ENCODE peak calls at places on chromosomes 2 and 18, in six cellular contexts. One of them, this sample, is unnamed.
A peak's percentile ranks its signal among the peaks of the same experiment; 100 is the strongest.

GRCh38 chr2:143026411-143027054 is 102.7 kb upstream of the ARHGAP15 start:
- DNase-seq in lung: no peak
- DNase-seq in WTC11: peak; percentile 38
- DNase-seq in neural progenitor cell: peak; percentile 62
- DNase-seq in transverse colon: no peak
- DNase-seq in AG04449: no peak
- DNase-seq in this sample: no peak

GRCh38 chr2:200454839-200455801 is 54.7 kb downstream of the KCTD18 start:
- DNase-seq in transverse colon: no peak
- DNase-seq in AG04449: no peak
- DNase-seq in WTC11: no peak
- DNase-seq in lung: no peak
- DNase-seq in neural progenitor cell: no peak
- DNase-seq in this sample: no peak

GRCh38 chr2:157196956-157197355 is 60.5 kb upstream of the GALNT5 start:
- DNase-seq in lung: no peak
- DNase-seq in neural progenitor cell: no peak
- DNase-seq in transverse colon: no peak
- DNase-seq in WTC11: no peak
- DNase-seq in AG04449: no peak
- DNase-seq in this sample: no peak

GRCh38 chr18:70135604-70136003 is 69.9 kb downstream of the RTTN start:
- DNase-seq in lung: no peak
- DNase-seq in AG04449: no peak
- DNase-seq in transverse colon: no peak
- DNase-seq in WTC11: no peak
- DNase-seq in neural progenitor cell: no peak
- DNase-seq in this sample: no peak

GRCh38 chr2:43594875-43595274 is 963 bp downstream of the THADA start:
- DNase-seq in transverse colon: no peak
- DNase-seq in neural progenitor cell: no peak
- DNase-seq in lung: no peak
- DNase-seq in WTC11: no peak
- DNase-seq in AG04449: no peak
- DNase-seq in this sample: no peak

GRCh38 chr2:109091526-109091925 is 37.5 kb upstream of the SH3RF3 start:
- DNase-seq in lung: no peak
- DNase-seq in AG04449: no peak
- DNase-seq in WTC11: no peak
- DNase-seq in transverse colon: no peak
- DNase-seq in neural progenitor cell: no peak
- DNase-seq in this sample: no peak

GRCh38 chr2:235046561-235046960 is 94.7 kb downstream of the SH3BP4 start:
- DNase-seq in AG04449: no peak
- DNase-seq in WTC11: no peak
- DNase-seq in neural progenitor cell: no peak
- DNase-seq in transverse colon: no peak
- DNase-seq in lung: no peak
- DNase-seq in this sample: no peak

GRCh38 chr2:189594305-189594704 is 13.7 kb upstream of the SLC40A1 start:
- DNase-seq in WTC11: no peak
- DNase-seq in neural progenitor cell: no peak
- DNase-seq in lung: no peak
- DNase-seq in AG04449: no peak
- DNase-seq in transverse colon: no peak
- DNase-seq in this sample: no peak

GRCh38 chr18:37270046-37270665 is 295.4 kb downstream of the CELF4 start:
- DNase-seq in transverse colon: no peak
- DNase-seq in neural progenitor cell: peak; percentile 91
- DNase-seq in WTC11: peak; percentile 64
- DNase-seq in lung: peak; percentile 36
- DNase-seq in AG04449: no peak
- DNase-seq in this sample: peak; percentile 67

GRCh38 chr2:19900536-19901200 is 1.1 kb downstream of the TTC32 start:
- DNase-seq in neural progenitor cell: peak; percentile 13
- DNase-seq in WTC11: no peak
- DNase-seq in lung: no peak
- DNase-seq in AG04449: no peak
- DNase-seq in transverse colon: no peak
- DNase-seq in this sample: no peak

GRCh38 chr2:79717364-79718007 is 204.6 kb downstream of the CTNNA2 start:
- DNase-seq in WTC11: peak; percentile 16
- DNase-seq in neural progenitor cell: peak; percentile 10
- DNase-seq in transverse colon: no peak
- DNase-seq in AG04449: peak; percentile 77
- DNase-seq in lung: no peak
- DNase-seq in this sample: no peak

GRCh38 chr2:186780701-186781316 is 68.2 kb downstream of the ZSWIM2 start:
- DNase-seq in WTC11: peak; percentile 42
- DNase-seq in AG04449: no peak
- DNase-seq in lung: no peak
- DNase-seq in neural progenitor cell: peak; percentile 70
- DNase-seq in transverse colon: no peak
- DNase-seq in this sample: no peak

GRCh38 chr2:42138163-42139016 is 30.8 kb upstream of the EML4 start:
- DNase-seq in neural progenitor cell: no peak
- DNase-seq in WTC11: no peak
- DNase-seq in transverse colon: no peak
- DNase-seq in AG04449: peak; percentile 98
- DNase-seq in lung: peak; percentile 77
- DNase-seq in this sample: peak; percentile 80

GRCh38 chr2:36277146-36277808 is 78.3 kb upstream of the CRIM1 start:
- DNase-seq in lung: no peak
- DNase-seq in neural progenitor cell: no peak
- DNase-seq in transverse colon: no peak
- DNase-seq in AG04449: peak; percentile 79
- DNase-seq in WTC11: no peak
- DNase-seq in this sample: no peak

GRCh38 chr2:138112536-138112935 is 148.3 kb downstream of the HNMT start:
- DNase-seq in AG04449: no peak
- DNase-seq in neural progenitor cell: no peak
- DNase-seq in lung: no peak
- DNase-seq in WTC11: no peak
- DNase-seq in transverse colon: no peak
- DNase-seq in this sample: no peak

GRCh38 chr2:205732314-205732713 is 50.0 kb downstream of the NRP2 start:
- DNase-seq in transverse colon: no peak
- DNase-seq in neural progenitor cell: no peak
- DNase-seq in WTC11: no peak
- DNase-seq in lung: no peak
- DNase-seq in AG04449: no peak
- DNase-seq in this sample: no peak

GRCh38 chr2:149037851-149038250 is 648 bp upstream of the LYPD6B start:
- DNase-seq in WTC11: peak; percentile 48
- DNase-seq in neural progenitor cell: peak; percentile 61
- DNase-seq in AG04449: no peak
- DNase-seq in transverse colon: no peak
- DNase-seq in lung: no peak
- DNase-seq in this sample: peak; percentile 13
- TF ChIP-seq CTCF in WTC11: no peak
- TF ChIP-seq CTCF in neural progenitor cell: peak; percentile 45
- TF ChIP-seq CTCF in AG04449: no peak
- TF ChIP-seq CTCF in transverse colon: no peak
- TF ChIP-seq CTCF in lung: no peak
- TF ChIP-seq CTCF in this sample: no peak

DNA sequence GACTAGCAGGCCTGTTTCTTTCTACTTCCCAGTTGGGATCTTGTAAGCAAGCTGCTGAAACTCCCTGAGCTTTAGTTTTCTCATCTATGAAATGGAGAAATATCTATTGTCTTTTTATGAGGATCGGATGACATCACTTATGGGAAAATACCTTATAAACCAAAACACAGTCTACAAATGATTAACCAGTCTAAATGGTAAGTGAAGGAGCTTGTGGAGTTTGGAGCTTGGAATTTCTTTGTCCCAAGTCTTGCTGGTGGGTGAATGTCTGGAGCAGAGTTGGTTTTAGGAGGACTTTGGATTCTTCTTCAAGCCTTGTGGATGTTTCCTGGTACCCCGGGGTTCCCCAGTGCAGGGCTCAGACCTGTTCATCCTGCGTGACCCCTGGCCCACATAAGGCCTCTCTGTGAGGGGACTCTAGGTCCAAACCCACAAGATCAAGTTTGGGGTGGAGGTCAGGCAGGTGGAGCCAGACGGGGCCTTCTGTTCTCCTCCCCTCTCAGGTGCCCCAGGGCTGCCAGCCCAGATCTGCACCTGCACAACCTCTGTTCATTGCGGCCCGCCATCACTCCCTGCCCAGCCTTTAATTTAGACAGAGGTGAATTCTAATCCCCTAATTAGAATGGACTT is 43.3 kb downstream of the FOSL2 start:
- DNase-seq in lung: no peak
- DNase-seq in transverse colon: peak; percentile 49
- DNase-seq in neural progenitor cell: no peak
- DNase-seq in WTC11: no peak
- DNase-seq in AG04449: no peak
- DNase-seq in this sample: no peak
- TF ChIP-seq CTCF in lung: no peak
- TF ChIP-seq CTCF in transverse colon: no peak
- TF ChIP-seq CTCF in neural progenitor cell: no peak
- TF ChIP-seq CTCF in WTC11: no peak
- TF ChIP-seq CTCF in AG04449: no peak
- TF ChIP-seq CTCF in this sample: no peak

DNA sequence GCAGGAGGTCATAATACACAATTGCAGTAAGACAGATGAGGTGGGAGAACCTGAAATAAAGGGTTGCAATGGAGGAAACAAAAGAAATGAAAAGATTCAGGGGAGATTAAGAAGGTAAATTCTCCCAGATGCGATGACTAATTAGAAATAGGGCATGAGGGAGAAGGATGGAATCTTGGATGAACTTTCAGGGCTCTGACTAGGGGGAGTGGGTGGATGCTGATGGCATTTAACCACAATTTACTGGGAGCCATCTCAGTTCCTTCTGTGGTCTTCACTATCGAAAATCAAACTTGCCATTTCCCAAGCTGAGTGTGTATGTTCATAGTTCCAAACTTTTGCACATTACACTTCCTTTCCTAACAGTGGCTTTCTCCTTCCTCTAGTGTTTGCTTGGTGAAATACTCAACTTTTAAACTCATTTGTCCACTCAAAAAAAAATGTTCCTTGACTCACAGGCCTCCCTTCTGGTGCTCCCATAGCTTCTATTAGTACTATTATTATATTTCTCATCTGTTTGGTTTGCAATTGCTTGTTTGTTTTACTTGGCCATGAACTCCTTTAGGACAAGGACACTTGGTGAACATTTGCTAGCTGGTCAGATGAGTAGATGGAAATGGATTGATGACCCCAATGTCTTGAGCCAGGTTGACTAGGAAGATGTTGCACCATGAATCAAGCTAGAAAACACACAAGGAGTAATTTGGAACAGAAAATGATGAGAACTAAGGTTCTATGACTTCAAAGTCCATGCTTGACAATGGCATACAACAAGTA is 178.5 kb downstream of the DIS3L2 start:
- DNase-seq in WTC11: no peak
- DNase-seq in lung: no peak
- DNase-seq in transverse colon: no peak
- DNase-seq in neural progenitor cell: no peak
- DNase-seq in AG04449: no peak
- DNase-seq in this sample: no peak
- TF ChIP-seq CTCF in WTC11: no peak
- TF ChIP-seq CTCF in lung: no peak
- TF ChIP-seq CTCF in transverse colon: no peak
- TF ChIP-seq CTCF in neural progenitor cell: no peak
- TF ChIP-seq CTCF in AG04449: no peak
- TF ChIP-seq CTCF in this sample: no peak

GRCh38 chr2:45778720-45779171 is 127.3 kb downstream of the PRKCE start:
- DNase-seq in transverse colon: peak; percentile 71
- DNase-seq in neural progenitor cell: peak; percentile 52
- DNase-seq in AG04449: no peak
- DNase-seq in lung: peak; percentile 76
- DNase-seq in WTC11: peak; percentile 72
- DNase-seq in this sample: peak; percentile 67
- TF ChIP-seq CTCF in transverse colon: peak; percentile 74
- TF ChIP-seq CTCF in neural progenitor cell: peak; percentile 59
- TF ChIP-seq CTCF in AG04449: peak; percentile 67
- TF ChIP-seq CTCF in lung: peak; percentile 62
- TF ChIP-seq CTCF in WTC11: peak; percentile 78
- TF ChIP-seq CTCF in this sample: peak; percentile 78

GRCh38 chr2:12314119-12314735 is 402.5 kb upstream of the TRIB2 start:
- DNase-seq in neural progenitor cell: peak; percentile 38
- DNase-seq in AG04449: no peak
- DNase-seq in lung: no peak
- DNase-seq in transverse colon: no peak
- DNase-seq in WTC11: no peak
- DNase-seq in this sample: no peak
- TF ChIP-seq CTCF in neural progenitor cell: no peak
- TF ChIP-seq CTCF in AG04449: no peak
- TF ChIP-seq CTCF in lung: no peak
- TF ChIP-seq CTCF in transverse colon: no peak
- TF ChIP-seq CTCF in WTC11: no peak
- TF ChIP-seq CTCF in this sample: no peak

GRCh38 chr2:7847321-7847720 is 834.5 kb upstream of the ID2 start:
- DNase-seq in neural progenitor cell: no peak
- DNase-seq in WTC11: no peak
- DNase-seq in transverse colon: no peak
- DNase-seq in lung: no peak
- DNase-seq in AG04449: no peak
- DNase-seq in this sample: no peak

GRCh38 chr2:7849531-7849930 is 832.3 kb upstream of the ID2 start:
- DNase-seq in AG04449: no peak
- DNase-seq in transverse colon: no peak
- DNase-seq in neural progenitor cell: no peak
- DNase-seq in lung: no peak
- DNase-seq in WTC11: no peak
- DNase-seq in this sample: no peak

GRCh38 chr2:7846607-7847006 is 835.2 kb upstream of the ID2 start:
- DNase-seq in lung: no peak
- DNase-seq in WTC11: no peak
- DNase-seq in AG04449: no peak
- DNase-seq in transverse colon: no peak
- DNase-seq in neural progenitor cell: no peak
- DNase-seq in this sample: no peak

GRCh38 chr2:7845332-7845731 is 836.5 kb upstream of the ID2 start:
- DNase-seq in WTC11: no peak
- DNase-seq in neural progenitor cell: no peak
- DNase-seq in transverse colon: no peak
- DNase-seq in AG04449: peak; percentile 73
- DNase-seq in lung: no peak
- DNase-seq in this sample: no peak

GRCh38 chr2:7849027-7849426 is 832.8 kb upstream of the ID2 start:
- DNase-seq in transverse colon: no peak
- DNase-seq in AG04449: no peak
- DNase-seq in WTC11: no peak
- DNase-seq in neural progenitor cell: no peak
- DNase-seq in lung: no peak
- DNase-seq in this sample: no peak
- TF ChIP-seq CTCF in transverse colon: no peak
- TF ChIP-seq CTCF in AG04449: no peak
- TF ChIP-seq CTCF in WTC11: no peak
- TF ChIP-seq CTCF in neural progenitor cell: no peak
- TF ChIP-seq CTCF in lung: no peak
- TF ChIP-seq CTCF in this sample: no peak